ENCODE peak calls at places on chromosome 6, in nine cellular contexts. M, G, S, K, W, R, A, I and X are unnamed samples.

GRCh38 chr6:6749791-6750434 is 161.4 kb downstream of the LY86 start:
- DNase-seq in G (no peak), K (peak; percentile 95), I (no peak), W (no peak), M (peak; percentile 49), S (peak; percentile 56), R (peak; percentile 53), A (peak; percentile 90), X (peak; percentile 81)

GRCh38 chr6:168035661-168036616 is 38.5 kb downstream of the KIF25 start:
- DNase-seq in G (no peak), W (no peak), I (peak; percentile 59), S (no peak), A (peak; percentile 30), R (no peak), K (peak; percentile 64), M (peak; percentile 25), X (peak; percentile 45)

GRCh38 chr6:102356170-102356569 is 962.7 kb downstream of the GRIK2 start:
- DNase-seq in S (no peak), W (no peak), M (no peak), A (no peak), K (no peak), R (peak; percentile 17), G (no peak), I (no peak), X (no peak)

GRCh38 chr6:46221221-46221793 is 50.5 kb upstream of the ENPP5 start:
- DNase-seq in A (peak; percentile 70), M (peak; percentile 64), I (no peak), G (peak; percentile 79), R (peak; percentile 80), K (peak; percentile 72), W (peak; percentile 52), S (peak; percentile 18), X (peak; percentile 69)

GRCh38 chr6:139381216-139381615 is 6.8 kb upstream of the CITED2 start:
- DNase-seq in G (no peak), I (no peak), K (no peak), A (no peak), M (no peak), R (no peak), S (no peak), W (no peak), X (no peak)

GRCh38 chr6:63529498-63529897 is 42.8 kb upstream of the LOC128125822 start:
- DNase-seq in I (no peak), K (peak; percentile 2), M (no peak), W (no peak), S (no peak), G (no peak), R (no peak), A (peak; percentile 45), X (no peak)

GRCh38 chr6:26045046-26045938 is 41.9 kb upstream of the HFE start:
- DNase-seq in M (no peak), R (no peak), K (peak; percentile 94), I (peak; percentile 77), W (peak; percentile 94), A (peak; percentile 98), S (no peak), G (peak; percentile 97), X (no peak)

GRCh38 chr6:35299674-35300073 is 2.1 kb downstream of the DEF6 start:
- DNase-seq in R (no peak), W (no peak), A (no peak), S (no peak), K (no peak), I (no peak), M (no peak), G (peak; percentile 54), X (no peak)

GRCh38 chr6:41878961-41879405 is 16.2 kb downstream of the USP49 start:
- DNase-seq in M (no peak), R (no peak), I (no peak), K (peak; percentile 80), S (no peak), G (no peak), W (no peak), A (peak; percentile 65), X (no peak)

GRCh38 chr6:26028753-26029569 is 58.3 kb upstream of the HFE start:
- DNase-seq in R (peak; percentile 61), W (no peak), I (no peak), S (no peak), G (peak; percentile 73), M (peak; percentile 47), K (no peak), A (peak; percentile 46), X (no peak)

GRCh38 chr6:38755874-38756273 is 40.8 kb downstream of the DNAH8 start:
- DNase-seq in K (no peak), A (peak; percentile 92), S (peak; percentile 62), R (no peak), M (no peak), W (no peak), I (no peak), G (no peak), X (no peak)

GRCh38 chr6:44235891-44236516 is 10.9 kb upstream of the HSP90AB1 start:
- DNase-seq in W (no peak), G (no peak), K (no peak), I (no peak), M (no peak), S (no peak), R (peak; percentile 56), A (no peak), X (no peak)

GRCh38 chr6:34047913-34048867 is 97.7 kb downstream of the GRM4 start:
- DNase-seq in W (no peak), K (no peak), G (no peak), I (no peak), A (no peak), M (no peak), R (no peak), S (no peak), X (no peak)

DNA sequence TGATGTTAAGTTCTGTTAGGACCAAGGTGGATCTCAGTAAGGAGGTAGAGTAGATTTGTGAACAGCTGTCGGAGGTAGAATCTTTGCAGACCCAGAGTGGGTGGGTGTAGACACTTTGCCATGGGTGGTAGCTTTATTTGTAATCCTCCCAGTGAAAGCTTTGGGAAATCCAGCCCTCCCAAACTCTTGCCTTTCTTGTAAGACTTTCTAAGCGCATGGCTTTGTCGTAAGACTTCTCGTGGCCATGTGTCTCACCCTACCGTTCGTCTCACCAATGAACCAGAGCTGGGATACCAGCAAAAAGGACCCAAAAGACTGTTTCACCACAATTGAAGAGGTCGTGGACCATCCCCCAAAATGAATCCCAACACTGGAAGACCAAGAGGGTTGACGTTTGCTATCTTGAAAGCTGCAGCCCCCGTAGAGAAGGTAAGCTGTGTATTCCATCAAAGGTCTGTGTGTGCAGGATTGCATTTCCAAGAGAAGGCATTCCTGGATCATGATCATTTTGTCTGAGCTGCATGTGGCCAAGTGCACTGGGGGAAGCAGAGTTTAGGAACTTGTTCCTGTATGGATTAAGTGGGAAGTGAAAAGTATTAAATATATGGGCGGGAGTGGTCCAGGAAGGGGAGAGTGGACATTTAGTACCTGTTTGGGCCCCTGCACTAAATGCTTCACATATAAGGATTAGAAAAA is 5.8 kb upstream of the TMEM14A start:
- DNase-seq in W (no peak), K (peak; percentile 44), S (no peak), I (no peak), R (no peak), G (no peak), A (no peak), M (no peak), X (no peak)
- H3K4me2 ChIP-seq in W (peak overlapping the region; percentile 93), K (peak overlapping the region; percentile 99), S (peak overlapping the region; percentile 94), I (peak overlapping the region; percentile 78), R (peak overlapping the region; percentile 74), G (peak overlapping the region; percentile 98), A (peak overlapping the region; percentile 95), M (peak overlapping the region; percentile 89), X (peak overlapping the region; percentile 90)

GRCh38 chr6:56528412-56528841 is 114.3 kb downstream of the DST start:
- DNase-seq in A (peak; percentile 87), M (no peak), W (no peak), S (no peak), G (no peak), I (no peak), K (peak; percentile 98), R (no peak), X (no peak)
- TF ChIP-seq EZH2phosphoT487 in A (no peak), M (no peak), W (no peak), S (no peak), G (no peak), I (no peak), K (no peak), R (no peak), X (no peak)

GRCh38 chr6:11589261-11589660 is 51.7 kb downstream of the TMEM170B start:
- DNase-seq in G (no peak), M (no peak), S (no peak), I (no peak), A (no peak), K (no peak), W (no peak), R (no peak), X (no peak)

GRCh38 chr6:11585426-11586016 is 48.0 kb downstream of the TMEM170B start:
- DNase-seq in A (peak; percentile 80), R (peak; percentile 70), K (peak; percentile 67), M (peak; percentile 56), G (peak; percentile 43), S (peak; percentile 44), W (peak; percentile 22), I (peak; percentile 51), X (peak; percentile 54)

GRCh38 chr6:11584264-11584663 is 46.7 kb downstream of the TMEM170B start:
- DNase-seq in S (no peak), I (no peak), R (no peak), G (no peak), W (no peak), M (no peak), A (no peak), K (no peak), X (no peak)

GRCh38 chr6:11586574-11586973 is 49.0 kb downstream of the TMEM170B start:
- DNase-seq in G (no peak), S (no peak), I (no peak), W (no peak), K (peak; percentile 93), M (peak; percentile 21), A (peak; percentile 53), R (peak; percentile 59), X (peak; percentile 29)

DNA sequence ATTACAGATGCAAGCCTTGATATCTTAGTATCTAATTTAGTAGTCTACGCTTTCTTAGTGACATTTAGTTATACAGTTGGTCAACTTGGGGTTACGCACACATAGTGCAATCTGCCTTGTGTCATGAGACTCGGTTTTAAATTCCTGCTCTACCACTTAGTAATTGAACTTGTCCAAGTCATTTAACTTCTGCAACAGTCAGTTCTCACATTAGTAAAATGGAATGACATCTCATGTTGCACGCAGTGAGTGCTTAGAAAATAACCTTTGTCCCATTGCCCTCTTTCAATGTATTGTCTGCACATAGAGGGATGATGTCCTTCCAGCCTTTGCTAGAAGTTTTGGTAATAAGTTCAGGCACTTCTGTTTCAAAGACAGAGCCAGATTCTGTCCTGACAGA is 48.6 kb downstream of the TMEM170B start:
- DNase-seq in W (no peak), A (peak; percentile 18), S (no peak), G (no peak), K (no peak), R (no peak), I (no peak), M (no peak), X (no peak)
- H3K4me2 ChIP-seq in W (no peak overlapping the region), A (peak overlapping the region; percentile 26), S (no peak overlapping the region), G (no peak overlapping the region), K (peak overlapping the region; percentile 52), R (peak overlapping the region; percentile 42), I (no peak overlapping the region), M (no peak overlapping the region), X (peak overlapping the region; percentile 22)

DNA sequence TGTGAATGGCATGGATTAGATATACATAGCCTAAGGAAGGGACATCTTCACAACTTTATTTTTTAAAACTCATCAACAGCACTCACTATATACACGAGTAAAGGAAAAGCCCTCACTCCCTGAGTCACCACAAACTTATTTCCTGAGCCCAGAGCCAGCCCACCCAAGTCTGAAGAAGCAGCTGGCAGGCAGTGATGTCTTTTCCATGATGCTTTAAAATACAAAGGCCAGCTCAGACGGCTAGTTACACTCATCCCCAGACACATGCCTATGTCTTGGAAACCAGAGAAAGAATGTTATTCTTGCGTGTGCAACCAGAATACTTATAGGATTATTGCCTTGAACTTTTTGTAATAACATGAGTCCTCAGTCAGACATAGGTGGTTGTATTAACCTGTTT is 114.4 kb downstream of the ADGRG6 start:
- DNase-seq in I (no peak), R (peak; percentile 20), M (no peak), A (peak; percentile 41), W (no peak), G (no peak), K (peak; percentile 98), S (no peak), X (peak; percentile 52)
- TF ChIP-seq EZH2phosphoT487 in I (no peak), R (no peak), M (no peak), A (no peak), W (no peak), G (no peak), K (no peak), S (no peak), X (no peak)